ENCODE peak calls at places on chromosomes 1 and 21, in four cellular contexts. K is IMR-90, E is lower lobe of right lung, M is mesenchymal stem cell. C is an unnamed sample.

GRCh38 chr1:218671573-218671972 is 326.4 kb downstream of the TGFB2 start:
- DNase-seq in K (peak; percentile 31), E (no peak), M (peak; percentile 32), C (no peak)

GRCh38 chr1:238589843-238590435 is 699.2 kb upstream of the ZP4 start:
- DNase-seq in K (peak; percentile 57), M (no peak), E (no peak), C (no peak)

GRCh38 chr21:42068592-42068991 is 2.5 kb upstream of the UMODL1 start:
- DNase-seq in E (no peak), K (no peak), M (no peak), C (no peak)

GRCh38 chr1:8689431-8690252 is 127.8 kb downstream of the RERE start:
- DNase-seq in E (no peak), K (no peak), M (no peak), C (no peak)

GRCh38 chr1:62466982-62467532 is 30.2 kb downstream of the USP1 start:
- DNase-seq in K (peak; percentile 1), E (no peak), M (no peak), C (no peak)

GRCh38 chr1:64337476-64337875 is 132.5 kb upstream of the CACHD1 start:
- DNase-seq in M (no peak), K (no peak), E (no peak), C (no peak)

GRCh38 chr1:161357073-161357472 is 10.6 kb downstream of the CFAP126 start:
- DNase-seq in K (no peak), E (no peak), M (no peak), C (no peak)

GRCh38 chr1:99645199-99645598 is 714 bp upstream of the PALMD start:
- DNase-seq in K (peak; percentile 30), M (peak; percentile 48), E (no peak), C (peak; percentile 19)

GRCh38 chr1:66422804-66423203 is 111.1 kb upstream of the SGIP1 start:
- DNase-seq in E (no peak), M (no peak), K (no peak), C (no peak)

GRCh38 chr1:110674337-110675059 is at the start of gene KCNA3:
- DNase-seq in M (no peak), E (peak; percentile 80), K (no peak), C (no peak)

GRCh38 chr1:172928412-172928811 is 122.3 kb downstream of the TNFSF18 start:
- DNase-seq in M (peak; percentile 78), K (peak; percentile 98), E (no peak), C (no peak)

GRCh38 chr1:20124451-20125057 is 5.2 kb upstream of the PLA2G2D start:
- DNase-seq in K (peak; percentile 65), M (peak; percentile 54), E (no peak), C (no peak)

GRCh38 chr1:18572022-18572920 is 58.4 kb upstream of the PAX7 start:
- DNase-seq in E (no peak), K (no peak), M (no peak), C (no peak)

GRCh38 chr1:79197421-79197820 is 190.9 kb upstream of the ADGRL4 start:
- DNase-seq in E (no peak), K (peak; percentile 38), M (peak; percentile 45), C (no peak)

GRCh38 chr1:154338875-154339274 is 13.6 kb downstream of the ATP8B2 start:
- DNase-seq in M (no peak), E (no peak), K (no peak), C (no peak)

GRCh38 chr1:39943471-39944290 is 11.3 kb upstream of the MFSD2A start:
- DNase-seq in E (no peak), K (no peak), M (no peak), C (no peak)

GRCh38 chr1:206002160-206002559 is 1.0 kb downstream of the RAB7B start:
- DNase-seq in M (no peak), K (no peak), E (no peak), C (peak; percentile 4)

GRCh38 chr1:65343286-65343685 is 33.9 kb downstream of the DNAJC6 start:
- DNase-seq in E (no peak), M (peak; percentile 43), K (peak; percentile 3), C (no peak)

GRCh38 chr1:24775348-24775747 is 30.1 kb downstream of the CLIC4 start:
- DNase-seq in E (no peak), K (no peak), M (no peak), C (no peak)

GRCh38 chr1:185483647-185484450 is 166.8 kb upstream of the IVNS1ABP start:
- DNase-seq in K (peak; percentile 89), E (no peak), M (peak; percentile 96), C (peak; percentile 21)

GRCh38 chr1:84889437-84889836 is 3.6 kb downstream of the LPAR3 start:
- DNase-seq in E (no peak), M (no peak), K (no peak), C (no peak)

GRCh38 chr1:233112184-233113008 is 162.0 kb downstream of the NTPCR start:
- DNase-seq in M (peak; percentile 34), E (no peak), K (peak; percentile 21), C (no peak)

GRCh38 chr1:35623832-35624231 is 17.5 kb downstream of the PSMB2 start:
- DNase-seq in K (no peak), M (no peak), E (no peak), C (no peak)

GRCh38 chr1:198121058-198121829 is 35.6 kb upstream of the NEK7 start:
- DNase-seq in E (no peak), K (peak; percentile 92), M (peak; percentile 87), C (no peak)

GRCh38 chr1:103180660-103181059 is 72.3 kb upstream of the COL11A1 start:
- DNase-seq in M (no peak), K (peak; percentile 72), E (no peak), C (no peak)

GRCh38 chr21:21860888-21861287 is 862.7 kb downstream of the NCAM2 start:
- DNase-seq in M (peak; percentile 52), K (peak; percentile 40), E (no peak), C (no peak)

GRCh38 chr1:44031051-44031899 is at the start of gene SLC6A9:
- DNase-seq in M (peak; percentile 80), E (peak; percentile 70), K (peak; percentile 81), C (peak; percentile 83)

GRCh38 chr21:22536511-22536910 is 1538.3 kb downstream of the NCAM2 start:
- DNase-seq in K (no peak), M (no peak), E (no peak), C (peak; percentile 7)

GRCh38 chr1:101291562-101292035 is 54.8 kb downstream of the S1PR1 start:
- DNase-seq in K (peak; percentile 82), M (peak; percentile 79), E (no peak), C (no peak)

GRCh38 chr1:226994357-226995063 is 54.4 kb downstream of the COQ8A start:
- DNase-seq in K (no peak), E (no peak), M (no peak), C (no peak)

GRCh38 chr21:45209046-45209445 is 78.6 kb downstream of the POFUT2 start:
- DNase-seq in M (peak; percentile 88), K (peak; percentile 87), E (no peak), C (no peak)

GRCh38 chr1:180530501-180530900 is 28.1 kb upstream of the ACBD6 start:
- DNase-seq in E (peak; percentile 58), K (peak; percentile 94), M (peak; percentile 86), C (no peak)

GRCh38 chr1:9315411-9316079 is 22.9 kb downstream of the SPSB1 start:
- DNase-seq in E (no peak), K (peak; percentile 91), M (peak; percentile 90), C (no peak)

GRCh38 chr1:158289722-158290570 is at the start of gene CD1C:
- DNase-seq in E (no peak), K (no peak), M (no peak), C (no peak)

GRCh38 chr1:158286966-158287365 is 2.8 kb upstream of the CD1C start:
- DNase-seq in K (no peak), E (no peak), M (no peak), C (no peak)

GRCh38 chr1:158286487-158286886 is 3.2 kb upstream of the CD1C start:
- DNase-seq in E (no peak), M (no peak), K (no peak), C (no peak)

GRCh38 chr1:158283965-158284364 is 5.8 kb upstream of the CD1C start:
- DNase-seq in K (no peak), E (no peak), M (no peak), C (no peak)

DNA sequence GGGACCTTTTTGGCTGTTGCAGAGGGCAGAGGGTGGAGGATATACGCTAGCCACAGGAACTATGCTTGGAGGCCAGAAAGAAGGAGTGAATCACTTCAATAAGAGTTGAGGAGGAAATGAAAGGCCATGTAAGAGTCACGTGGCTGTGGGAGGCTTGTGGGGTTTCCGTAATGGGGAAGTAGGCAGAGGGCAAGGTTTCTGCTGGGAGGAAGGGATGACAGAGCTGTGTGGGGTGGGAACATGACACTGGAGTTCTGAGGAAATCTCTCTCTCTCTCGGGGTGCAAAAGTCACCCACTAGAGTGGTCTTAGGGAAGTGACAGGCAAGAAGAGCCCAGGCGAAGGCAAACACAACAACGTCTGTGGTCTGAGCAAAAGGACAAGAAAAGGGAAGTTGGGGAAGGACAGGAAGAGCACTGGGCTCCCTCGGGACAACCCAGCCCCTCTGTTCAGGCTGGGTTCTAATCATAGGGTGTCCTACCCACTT is 3.9 kb upstream of the CD1C start:
- DNase-seq in K (no peak), E (peak; percentile 79), M (no peak), C (no peak)
- H3K9me3 ChIP-seq in K (no peaks in the 10 kb centered on the region), E (no peaks in the 10 kb centered on the region), M (no peaks in the 10 kb centered on the region), C (no peaks in the 10 kb centered on the region)

GRCh38 chr1:87973901-87974300 is 645.2 kb downstream of the LMO4 start:
- DNase-seq in K (no peak), M (no peak), E (no peak), C (no peak)
- H3K4me1 ChIP-seq in K (peaks cover 3% of the 10 kb centered on the region), M (no peaks in the 10 kb centered on the region), E (no peaks in the 10 kb centered on the region), C (peaks cover 17% of the 10 kb centered on the region)

GRCh38 chr21:46254208-46254975 is 25.8 kb upstream of the LSS start:
- DNase-seq in E (no peak), M (no peak), K (no peak), C (no peak)

GRCh38 chr21:46255166-46255565 is 26.6 kb upstream of the LSS start:
- DNase-seq in K (no peak), E (no peak), M (no peak), C (no peak)

GRCh38 chr21:46252840-46253239 is 24.3 kb upstream of the LSS start:
- DNase-seq in E (no peak), K (no peak), M (no peak), C (no peak)

GRCh38 chr21:46255758-46256337 is 27.3 kb upstream of the LSS start:
- DNase-seq in E (no peak), K (no peak), M (no peak), C (no peak)

DNA sequence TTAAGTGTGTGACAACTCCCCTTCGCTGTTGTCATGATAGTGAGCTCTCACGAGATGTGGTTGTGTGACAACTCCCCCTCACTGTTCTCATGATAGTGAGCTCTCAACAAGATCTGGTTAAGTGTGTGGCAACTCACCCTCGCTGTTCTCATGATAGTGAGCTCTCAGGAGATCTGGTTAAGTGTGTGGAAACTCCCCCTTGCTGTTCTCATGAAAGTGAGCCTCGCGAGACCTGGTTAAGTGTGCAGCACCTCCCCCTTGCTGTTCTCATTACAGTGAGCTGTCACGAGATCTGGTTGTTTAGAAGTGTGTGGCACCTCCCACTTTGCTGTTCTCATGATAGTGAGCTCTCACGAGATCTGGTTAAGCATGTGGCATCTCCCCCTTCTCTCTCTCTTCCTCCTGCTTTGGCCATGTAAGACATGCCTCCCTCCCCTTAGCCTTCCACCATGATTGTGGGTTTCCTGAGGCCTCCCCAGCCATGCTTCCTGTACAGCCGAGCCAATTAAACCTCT is 25.1 kb upstream of the LSS start:
- DNase-seq in E (no peak), K (peak; percentile 24), M (peak; percentile 76), C (no peak)
- H3K4me3 ChIP-seq in E (no peak overlapping the region), K (no peak overlapping the region), M (no peak overlapping the region), C (no peak overlapping the region)

DNA sequence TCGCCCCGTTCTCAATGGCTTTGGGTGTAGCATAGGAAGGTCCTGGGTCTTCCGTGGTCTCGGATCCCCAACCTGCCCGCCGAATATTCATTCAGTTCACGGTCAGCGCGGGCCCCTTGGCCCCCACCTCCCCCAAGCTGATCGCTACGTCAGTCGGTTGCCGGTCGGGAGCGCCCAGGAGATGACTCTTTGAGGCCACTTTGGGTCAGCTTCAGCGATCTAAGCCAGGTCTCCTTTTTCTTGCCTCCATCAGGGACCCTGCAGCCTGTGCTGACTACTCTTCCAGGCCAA is 12.8 kb downstream of the HLX start:
- DNase-seq in K (no peak), E (no peak), M (no peak), C (no peak)
- H3K9me3 ChIP-seq in K (peaks cover 22% of the 10 kb centered on the region), E (no peaks in the 10 kb centered on the region), M (peaks cover 10% of the 10 kb centered on the region), C (no peaks in the 10 kb centered on the region)

C was measured in HAP-1.